ENCODE peak calls at places on chromosome 11, in nine cellular contexts. One of them, this sample, is unnamed.
A peak's percentile ranks its signal among the peaks of the same experiment; 100 is the strongest.

GRCh38 chr11:120043323-120043945 is 94.5 kb downstream of the TRIM29 start:
- DNase-seq in sigmoid colon: no peak
- DNase-seq in K562: no peak
- DNase-seq in ovary: no peak
- DNase-seq in HepG2: no peak
- DNase-seq in esophagus muscularis mucosa: no peak
- DNase-seq in transverse colon: no peak
- DNase-seq in SK-N-SH: no peak
- DNase-seq in stomach: no peak
- DNase-seq in this sample: no peak

GRCh38 chr11:134045799-134046635 is 22.9 kb upstream of the JAM3 start:
- DNase-seq in sigmoid colon: peak; percentile 83
- DNase-seq in K562: no peak
- DNase-seq in ovary: no peak
- DNase-seq in HepG2: no peak
- DNase-seq in esophagus muscularis mucosa: no peak
- DNase-seq in transverse colon: no peak
- DNase-seq in SK-N-SH: peak; percentile 84
- DNase-seq in stomach: no peak
- DNase-seq in this sample: no peak

GRCh38 chr11:32947985-32948384 is 55.4 kb downstream of the QSER1 start:
- DNase-seq in sigmoid colon: no peak
- DNase-seq in K562: no peak
- DNase-seq in ovary: no peak
- DNase-seq in HepG2: no peak
- DNase-seq in esophagus muscularis mucosa: no peak
- DNase-seq in transverse colon: no peak
- DNase-seq in SK-N-SH: no peak
- DNase-seq in stomach: no peak
- DNase-seq in this sample: no peak

GRCh38 chr11:33703771-33704170 is 3.1 kb upstream of the C11orf91 start:
- DNase-seq in sigmoid colon: no peak
- DNase-seq in K562: no peak
- DNase-seq in ovary: no peak
- DNase-seq in HepG2: no peak
- DNase-seq in esophagus muscularis mucosa: no peak
- DNase-seq in transverse colon: no peak
- DNase-seq in SK-N-SH: no peak
- DNase-seq in stomach: peak; percentile 49
- DNase-seq in this sample: no peak

GRCh38 chr11:122727101-122727929 is 71.8 kb downstream of the UBASH3B start:
- DNase-seq in sigmoid colon: no peak
- DNase-seq in K562: no peak
- DNase-seq in ovary: no peak
- DNase-seq in HepG2: no peak
- DNase-seq in esophagus muscularis mucosa: no peak
- DNase-seq in transverse colon: peak; percentile 26
- DNase-seq in SK-N-SH: peak; percentile 30
- DNase-seq in stomach: no peak
- DNase-seq in this sample: no peak

GRCh38 chr11:115127790-115128189 is 376.4 kb downstream of the CADM1 start:
- DNase-seq in sigmoid colon: no peak
- DNase-seq in K562: no peak
- DNase-seq in ovary: no peak
- DNase-seq in HepG2: no peak
- DNase-seq in esophagus muscularis mucosa: no peak
- DNase-seq in transverse colon: no peak
- DNase-seq in SK-N-SH: no peak
- DNase-seq in stomach: no peak
- DNase-seq in this sample: no peak

GRCh38 chr11:6926208-6927029 is at the start of gene ZNF215:
- DNase-seq in sigmoid colon: peak; percentile 85
- DNase-seq in K562: peak; percentile 94
- DNase-seq in ovary: peak; percentile 75
- DNase-seq in HepG2: no peak
- DNase-seq in esophagus muscularis mucosa: no peak
- DNase-seq in transverse colon: peak; percentile 89
- DNase-seq in SK-N-SH: peak; percentile 17
- DNase-seq in stomach: peak; percentile 56
- DNase-seq in this sample: peak; percentile 25

GRCh38 chr11:34601085-34601444 is 19.8 kb upstream of the EHF start:
- DNase-seq in sigmoid colon: no peak
- DNase-seq in K562: no peak
- DNase-seq in ovary: no peak
- DNase-seq in HepG2: no peak
- DNase-seq in esophagus muscularis mucosa: no peak
- DNase-seq in transverse colon: no peak
- DNase-seq in SK-N-SH: peak; percentile 51
- DNase-seq in stomach: no peak
- DNase-seq in this sample: no peak

GRCh38 chr11:94974178-94974577 is 669 bp downstream of the KDM4D start:
- DNase-seq in sigmoid colon: no peak
- DNase-seq in K562: no peak
- DNase-seq in ovary: no peak
- DNase-seq in HepG2: no peak
- DNase-seq in esophagus muscularis mucosa: no peak
- DNase-seq in transverse colon: no peak
- DNase-seq in SK-N-SH: no peak
- DNase-seq in stomach: no peak
- DNase-seq in this sample: no peak

GRCh38 chr11:61900251-61900650 is 8.9 kb upstream of the FADS3 start:
- DNase-seq in sigmoid colon: no peak
- DNase-seq in K562: no peak
- DNase-seq in ovary: no peak
- DNase-seq in HepG2: no peak
- DNase-seq in esophagus muscularis mucosa: no peak
- DNase-seq in transverse colon: no peak
- DNase-seq in SK-N-SH: no peak
- DNase-seq in stomach: no peak
- DNase-seq in this sample: no peak

GRCh38 chr11:17697175-17697949 is 22.0 kb upstream of the MYOD1 start:
- DNase-seq in sigmoid colon: no peak
- DNase-seq in K562: no peak
- DNase-seq in ovary: no peak
- DNase-seq in HepG2: no peak
- DNase-seq in esophagus muscularis mucosa: no peak
- DNase-seq in transverse colon: no peak
- DNase-seq in SK-N-SH: no peak
- DNase-seq in stomach: no peak
- DNase-seq in this sample: no peak

GRCh38 chr11:17694711-17695110 is 24.7 kb upstream of the MYOD1 start:
- DNase-seq in sigmoid colon: no peak
- DNase-seq in K562: no peak
- DNase-seq in ovary: no peak
- DNase-seq in HepG2: no peak
- DNase-seq in esophagus muscularis mucosa: no peak
- DNase-seq in transverse colon: no peak
- DNase-seq in SK-N-SH: no peak
- DNase-seq in stomach: no peak
- DNase-seq in this sample: no peak

GRCh38 chr11:17696741-17697140 is 22.6 kb upstream of the MYOD1 start:
- DNase-seq in sigmoid colon: no peak
- DNase-seq in K562: no peak
- DNase-seq in ovary: no peak
- DNase-seq in HepG2: no peak
- DNase-seq in esophagus muscularis mucosa: no peak
- DNase-seq in transverse colon: no peak
- DNase-seq in SK-N-SH: no peak
- DNase-seq in stomach: no peak
- DNase-seq in this sample: no peak

GRCh38 chr11:17693531-17693930 is 25.8 kb upstream of the MYOD1 start:
- DNase-seq in sigmoid colon: no peak
- DNase-seq in K562: no peak
- DNase-seq in ovary: no peak
- DNase-seq in HepG2: no peak
- DNase-seq in esophagus muscularis mucosa: no peak
- DNase-seq in transverse colon: no peak
- DNase-seq in SK-N-SH: no peak
- DNase-seq in stomach: no peak
- DNase-seq in this sample: no peak

DNA sequence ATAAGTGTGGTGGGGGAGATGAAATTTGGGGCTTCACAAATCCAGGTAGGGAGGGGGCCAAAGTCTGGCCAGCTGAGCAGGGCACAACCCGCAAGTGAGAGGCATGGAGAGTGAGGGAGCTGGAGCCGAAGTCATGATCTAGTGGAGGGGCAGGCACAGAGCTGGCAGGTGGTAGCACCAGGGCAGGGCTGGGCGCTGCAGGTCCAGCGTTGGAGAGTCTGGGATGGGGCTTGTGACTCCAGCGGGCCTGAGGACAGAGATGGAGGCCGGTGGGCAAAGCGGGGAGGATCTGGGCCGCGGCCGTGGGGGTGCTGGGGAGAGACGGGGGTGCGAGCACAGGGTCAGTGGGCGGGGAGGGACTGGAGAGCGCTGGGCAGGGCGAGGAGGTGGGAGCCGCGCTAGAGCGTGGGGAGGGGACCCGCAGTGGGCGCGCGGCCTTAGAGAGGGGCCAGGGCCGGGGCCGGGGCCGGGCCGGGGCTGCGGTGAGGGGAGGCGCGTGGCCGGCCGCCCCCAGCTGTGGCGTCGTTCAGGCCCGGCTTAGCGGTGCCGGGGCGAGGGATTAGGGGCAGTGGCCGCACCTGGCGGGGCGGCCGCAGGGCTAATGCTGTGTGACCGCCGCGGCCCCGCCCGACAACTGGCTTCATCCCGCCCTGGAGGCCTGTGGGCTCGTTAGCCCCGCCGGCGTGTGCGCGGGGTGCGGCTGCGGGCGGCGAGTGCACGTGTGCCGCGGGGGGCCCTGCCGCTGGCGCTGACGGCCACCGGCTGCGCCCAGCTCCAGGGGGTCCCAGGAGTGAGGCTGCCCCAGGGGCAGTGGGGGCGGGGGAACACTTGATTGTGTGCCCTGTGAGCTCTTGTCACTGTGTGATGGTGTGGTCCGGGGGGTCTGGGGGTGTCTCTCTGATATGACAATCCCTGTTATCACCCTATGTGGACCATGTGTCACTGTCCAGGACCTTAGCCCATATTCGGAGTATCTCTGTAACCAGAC is 23.6 kb upstream of the MYOD1 start:
- DNase-seq in sigmoid colon: no peak
- DNase-seq in K562: peak; percentile 14
- DNase-seq in ovary: no peak
- DNase-seq in HepG2: no peak
- DNase-seq in esophagus muscularis mucosa: no peak
- DNase-seq in transverse colon: no peak
- DNase-seq in SK-N-SH: peak; percentile 51
- DNase-seq in stomach: no peak
- DNase-seq in this sample: no peak
- H3K27me3 ChIP-seq in sigmoid colon: peaks cover 7% of the 10 kb centered on the region
- H3K27me3 ChIP-seq in K562: peaks cover 48% of the 10 kb centered on the region
- H3K27me3 ChIP-seq in ovary: no peaks in the 10 kb centered on the region
- H3K27me3 ChIP-seq in HepG2: peaks cover 10% of the 10 kb centered on the region
- H3K27me3 ChIP-seq in esophagus muscularis mucosa: peaks cover 13% of the 10 kb centered on the region
- H3K27me3 ChIP-seq in transverse colon: peaks cover 60% of the 10 kb centered on the region
- H3K27me3 ChIP-seq in SK-N-SH: peaks cover 13% of the 10 kb centered on the region
- H3K27me3 ChIP-seq in stomach: peaks cover 70% of the 10 kb centered on the region
- H3K27me3 ChIP-seq in this sample: peaks cover 31% of the 10 kb centered on the region

GRCh38 chr11:96472085-96472484 is 82.3 kb downstream of the JRKL start:
- DNase-seq in sigmoid colon: no peak
- DNase-seq in K562: no peak
- DNase-seq in ovary: no peak
- DNase-seq in HepG2: no peak
- DNase-seq in esophagus muscularis mucosa: no peak
- DNase-seq in transverse colon: no peak
- DNase-seq in SK-N-SH: no peak
- DNase-seq in stomach: no peak
- DNase-seq in this sample: no peak
- TF ChIP-seq CTCF in sigmoid colon: no peak
- TF ChIP-seq CTCF in K562: peak; percentile 12
- TF ChIP-seq CTCF in ovary: no peak
- TF ChIP-seq CTCF in HepG2: no peak
- TF ChIP-seq CTCF in esophagus muscularis mucosa: no peak
- TF ChIP-seq CTCF in transverse colon: no peak
- TF ChIP-seq CTCF in SK-N-SH: peak; percentile 13
- TF ChIP-seq CTCF in stomach: no peak
- TF ChIP-seq CTCF in this sample: no peak

GRCh38 chr11:79033833-79034232 is 407.0 kb downstream of the TENM4 start:
- DNase-seq in sigmoid colon: no peak
- DNase-seq in K562: no peak
- DNase-seq in ovary: no peak
- DNase-seq in HepG2: no peak
- DNase-seq in esophagus muscularis mucosa: no peak
- DNase-seq in transverse colon: no peak
- DNase-seq in SK-N-SH: no peak
- DNase-seq in stomach: no peak
- DNase-seq in this sample: no peak

GRCh38 chr11:79025622-79026021 is 415.2 kb downstream of the TENM4 start:
- DNase-seq in sigmoid colon: no peak
- DNase-seq in K562: no peak
- DNase-seq in ovary: no peak
- DNase-seq in HepG2: no peak
- DNase-seq in esophagus muscularis mucosa: no peak
- DNase-seq in transverse colon: no peak
- DNase-seq in SK-N-SH: no peak
- DNase-seq in stomach: no peak
- DNase-seq in this sample: no peak

GRCh38 chr11:79028214-79028613 is 412.6 kb downstream of the TENM4 start:
- DNase-seq in sigmoid colon: no peak
- DNase-seq in K562: no peak
- DNase-seq in ovary: no peak
- DNase-seq in HepG2: no peak
- DNase-seq in esophagus muscularis mucosa: no peak
- DNase-seq in transverse colon: no peak
- DNase-seq in SK-N-SH: no peak
- DNase-seq in stomach: no peak
- DNase-seq in this sample: no peak

GRCh38 chr11:79026803-79027445 is 413.9 kb downstream of the TENM4 start:
- DNase-seq in sigmoid colon: no peak
- DNase-seq in K562: no peak
- DNase-seq in ovary: no peak
- DNase-seq in HepG2: no peak
- DNase-seq in esophagus muscularis mucosa: no peak
- DNase-seq in transverse colon: no peak
- DNase-seq in SK-N-SH: no peak
- DNase-seq in stomach: no peak
- DNase-seq in this sample: no peak

DNA sequence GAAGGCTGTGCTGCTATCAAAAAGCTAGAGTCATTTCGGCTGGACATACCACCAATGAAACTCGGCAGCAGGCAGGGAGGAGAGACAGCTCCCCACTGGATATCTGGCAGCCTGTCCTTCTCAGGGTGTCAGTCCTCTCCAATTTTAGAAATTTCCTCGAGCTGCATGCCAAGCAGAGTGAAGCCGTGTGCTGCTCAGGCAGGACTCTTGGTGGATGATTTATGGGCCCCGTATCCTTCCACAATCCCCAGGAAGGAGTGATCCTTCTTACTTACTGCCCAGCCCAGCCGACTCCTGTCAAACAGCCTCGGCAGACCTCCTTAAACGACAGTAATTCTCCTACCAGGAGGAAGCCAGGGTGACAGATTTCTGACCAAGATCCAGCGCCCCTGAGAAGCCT is 410.4 kb downstream of the TENM4 start:
- DNase-seq in sigmoid colon: no peak
- DNase-seq in K562: no peak
- DNase-seq in ovary: no peak
- DNase-seq in HepG2: no peak
- DNase-seq in esophagus muscularis mucosa: no peak
- DNase-seq in transverse colon: no peak
- DNase-seq in SK-N-SH: no peak
- DNase-seq in stomach: no peak
- DNase-seq in this sample: no peak
- TF ChIP-seq EP300 in sigmoid colon: no peak
- TF ChIP-seq EP300 in K562: no peak
- TF ChIP-seq EP300 in ovary: no peak
- TF ChIP-seq EP300 in HepG2: no peak
- TF ChIP-seq EP300 in esophagus muscularis mucosa: no peak
- TF ChIP-seq EP300 in transverse colon: no peak
- TF ChIP-seq EP300 in SK-N-SH: no peak
- TF ChIP-seq EP300 in stomach: no peak
- TF ChIP-seq EP300 in this sample: no peak

GRCh38 chr11:11620966-11621880 is 582 bp downstream of the GALNT18 start:
- DNase-seq in sigmoid colon: peak; percentile 78
- DNase-seq in K562: peak; percentile 10
- DNase-seq in ovary: peak; percentile 63
- DNase-seq in HepG2: no peak
- DNase-seq in esophagus muscularis mucosa: peak; percentile 92
- DNase-seq in transverse colon: peak; percentile 31
- DNase-seq in SK-N-SH: peak; percentile 59
- DNase-seq in stomach: peak; percentile 33
- DNase-seq in this sample: no peak
- H3K27me3 ChIP-seq in sigmoid colon: no peaks in the 10 kb centered on the region
- H3K27me3 ChIP-seq in K562: peaks cover 28% of the 10 kb centered on the region
- H3K27me3 ChIP-seq in ovary: no peaks in the 10 kb centered on the region
- H3K27me3 ChIP-seq in HepG2: peaks cover 5% of the 10 kb centered on the region
- H3K27me3 ChIP-seq in esophagus muscularis mucosa: no peaks in the 10 kb centered on the region
- H3K27me3 ChIP-seq in transverse colon: peaks cover 19% of the 10 kb centered on the region
- H3K27me3 ChIP-seq in SK-N-SH: peaks cover 35% of the 10 kb centered on the region
- H3K27me3 ChIP-seq in stomach: peaks cover 44% of the 10 kb centered on the region
- H3K27me3 ChIP-seq in this sample: no peaks in the 10 kb centered on the region

This sample was measured in tibial nerve.